ENCODE peak calls at places on chromosomes 1 and 21, in eight cellular contexts. W, Z, O, K, F, M, J and E are unnamed samples.

GRCh38 chr1:93738075-93738622 is 56.5 kb upstream of the BCAR3 start:
- DNase-seq in W (no peak), Z (no peak), O (no peak), K (peak), F (no peak), M (no peak), J (peak), E (no peak)

GRCh38 chr1:231734417-231734816 is 107.8 kb downstream of the DISC1 start:
- DNase-seq in W (no peak), Z (no peak), O (no peak), K (no peak), F (no peak), M (no peak), J (no peak), E (no peak)

GRCh38 chr1:117433943-117434342 is 66.7 kb downstream of the MAN1A2 start:
- DNase-seq in W (no peak), Z (no peak), O (no peak), K (no peak), F (no peak), M (no peak), J (no peak), E (no peak)

GRCh38 chr1:203480525-203481084 is 5.0 kb downstream of the PRELP start:
- DNase-seq in W (peak), Z (peak), O (no peak), K (peak), F (peak), M (no peak), J (peak), E (peak)

GRCh38 chr21:18041012-18041411 is 203.6 kb upstream of the CHODL start:
- DNase-seq in W (peak), Z (no peak), O (no peak), K (no peak), F (no peak), M (no peak), J (no peak), E (peak)

GRCh38 chr21:46202592-46203202 is 18.4 kb upstream of the SPATC1L start:
- DNase-seq in W (no peak), Z (no peak), O (no peak), K (no peak), F (no peak), M (no peak), J (no peak), E (no peak)

GRCh38 chr1:189429610-189430009 is 1048.1 kb downstream of the BRINP3 start:
- DNase-seq in W (peak), Z (peak), O (no peak), K (peak), F (no peak), M (no peak), J (no peak), E (no peak)

GRCh38 chr1:94597701-94598100 is 56.1 kb upstream of the F3 start:
- DNase-seq in W (peak), Z (peak), O (no peak), K (no peak), F (no peak), M (no peak), J (no peak), E (no peak)

GRCh38 chr1:1411626-1412025 is 4.5 kb upstream of the MRPL20 start:
- DNase-seq in W (no peak), Z (no peak), O (no peak), K (no peak), F (no peak), M (no peak), J (no peak), E (no peak)

GRCh38 chr21:31288191-31288590 is 55.9 kb downstream of the TIAM1 start:
- DNase-seq in W (no peak), Z (no peak), O (no peak), K (no peak), F (no peak), M (no peak), J (no peak), E (no peak)

GRCh38 chr1:171513743-171514142 is 28.4 kb downstream of the PRRC2C start:
- DNase-seq in W (no peak), Z (no peak), O (no peak), K (no peak), F (no peak), M (no peak), J (no peak), E (no peak)

GRCh38 chr1:152029144-152029936 is 7.5 kb downstream of the S100A11 start:
- DNase-seq in W (no peak), Z (no peak), O (no peak), K (no peak), F (no peak), M (no peak), J (no peak), E (no peak)

GRCh38 chr1:153832293-153832692 is 57.1 kb downstream of the SLC27A3 start:
- DNase-seq in W (no peak), Z (no peak), O (no peak), K (no peak), F (no peak), M (no peak), J (no peak), E (no peak)

GRCh38 chr1:191290441-191290840 is 812.8 kb upstream of the BRINP3 start:
- DNase-seq in W (no peak), Z (no peak), O (no peak), K (no peak), F (no peak), M (no peak), J (no peak), E (peak)

GRCh38 chr1:21255284-21255942 is 34.9 kb downstream of the ECE1 start:
- DNase-seq in W (peak), Z (peak), O (peak), K (peak), F (peak), M (peak), J (peak), E (peak)

GRCh38 chr1:183443025-183443424 is 24.8 kb upstream of the NMNAT2 start:
- DNase-seq in W (no peak), Z (no peak), O (no peak), K (no peak), F (no peak), M (no peak), J (no peak), E (no peak)

GRCh38 chr1:4593106-4593505 is 61.3 kb upstream of the AJAP1 start:
- DNase-seq in W (no peak), Z (no peak), O (no peak), K (no peak), F (no peak), M (no peak), J (no peak), E (no peak)

GRCh38 chr1:39214021-39214713 is 9.7 kb downstream of the MACF1 start:
- DNase-seq in W (peak), Z (no peak), O (no peak), K (no peak), F (no peak), M (no peak), J (peak), E (peak)

GRCh38 chr1:200154069-200154767 is 126.7 kb downstream of the NR5A2 start:
- DNase-seq in W (no peak), Z (peak), O (peak), K (no peak), F (peak), M (no peak), J (no peak), E (no peak)

GRCh38 chr1:194537521-194537920 is 1351.1 kb upstream of the B3GALT2 start:
- DNase-seq in W (no peak), Z (no peak), O (no peak), K (no peak), F (no peak), M (no peak), J (no peak), E (no peak)

GRCh38 chr21:46127239-46128105 is 27.9 kb downstream of the FTCD start:
- DNase-seq in W (peak), Z (no peak), O (no peak), K (no peak), F (no peak), M (peak), J (no peak), E (peak)

GRCh38 chr1:163747855-163748254 is 426.1 kb downstream of the NUF2 start:
- DNase-seq in W (no peak), Z (no peak), O (no peak), K (no peak), F (no peak), M (no peak), J (no peak), E (no peak)

GRCh38 chr1:156623946-156624813 is 5.0 kb downstream of the HAPLN2 start:
- DNase-seq in W (peak), Z (no peak), O (no peak), K (peak), F (no peak), M (no peak), J (peak), E (peak)

GRCh38 chr1:224632381-224632871 is 16.3 kb downstream of the CNIH3 start:
- DNase-seq in W (no peak), Z (no peak), O (no peak), K (no peak), F (no peak), M (no peak), J (peak), E (no peak)

GRCh38 chr1:86705633-86705985 is 1.2 kb downstream of the SH3GLB1 start:
- DNase-seq in W (no peak), Z (no peak), O (no peak), K (no peak), F (no peak), M (no peak), J (no peak), E (no peak)

GRCh38 chr1:89733748-89734147 is 87.1 kb upstream of the LRRC8D start:
- DNase-seq in W (no peak), Z (no peak), O (no peak), K (no peak), F (no peak), M (no peak), J (no peak), E (no peak)

GRCh38 chr1:15684042-15684461 is at the start of gene PLEKHM2:
- DNase-seq in W (peak), Z (no peak), O (peak), K (peak), F (no peak), M (no peak), J (no peak), E (peak)

GRCh38 chr21:39647476-39647875 is 34.7 kb downstream of the B3GALT5 start:
- DNase-seq in W (peak), Z (no peak), O (no peak), K (no peak), F (no peak), M (no peak), J (peak), E (no peak)

GRCh38 chr1:54221867-54222484 is 22.0 kb downstream of the MRPL37 start:
- DNase-seq in W (peak), Z (no peak), O (no peak), K (no peak), F (no peak), M (no peak), J (no peak), E (no peak)

GRCh38 chr1:201318504-201319340 is 35.4 kb downstream of the PKP1 start:
- DNase-seq in W (no peak), Z (no peak), O (no peak), K (no peak), F (no peak), M (no peak), J (no peak), E (no peak)

GRCh38 chr1:24382165-24382577 is 31.4 kb downstream of the STPG1 start:
- DNase-seq in W (no peak), Z (no peak), O (no peak), K (no peak), F (no peak), M (peak), J (no peak), E (no peak)

GRCh38 chr1:227445092-227445674 is 118.2 kb upstream of the ZNF678 start:
- DNase-seq in W (no peak), Z (no peak), O (no peak), K (no peak), F (no peak), M (no peak), J (no peak), E (no peak)

GRCh38 chr1:186057086-186057485 is 318.0 kb downstream of the TPR start:
- DNase-seq in W (no peak), Z (no peak), O (no peak), K (no peak), F (no peak), M (no peak), J (no peak), E (no peak)

GRCh38 chr1:68442822-68443556 is 6.8 kb downstream of the RPE65 start:
- DNase-seq in W (peak), Z (peak), O (no peak), K (peak), F (no peak), M (no peak), J (peak), E (peak)

GRCh38 chr1:189192741-189193140 is 1284.9 kb downstream of the BRINP3 start:
- DNase-seq in W (no peak), Z (no peak), O (no peak), K (no peak), F (no peak), M (no peak), J (no peak), E (no peak)

GRCh38 chr1:33007190-33008050 is 29.3 kb downstream of the AK2 start:
- DNase-seq in W (peak), Z (no peak), O (no peak), K (peak), F (no peak), M (no peak), J (peak), E (peak)

GRCh38 chr1:229296541-229296941 is 25.6 kb downstream of the RAB4A start:
- DNase-seq in W (no peak), Z (no peak), O (no peak), K (no peak), F (no peak), M (no peak), J (no peak), E (no peak)

GRCh38 chr1:64950284-64950809 is 16.0 kb downstream of the JAK1 start:
- DNase-seq in W (no peak), Z (no peak), O (no peak), K (no peak), F (no peak), M (no peak), J (no peak), E (no peak)

GRCh38 chr1:244370060-244370637 is 81.6 kb downstream of the ADSS2 start:
- DNase-seq in W (no peak), Z (no peak), O (no peak), K (no peak), F (no peak), M (no peak), J (no peak), E (no peak)
- H3K27ac ChIP-seq in W (no peak), Z (no peak), O (no peak), K (no peak), F (no peak), M (peak), J (no peak), E (no peak)

GRCh38 chr1:205256956-205257615 is 29.3 kb downstream of the TMCC2 start:
- DNase-seq in W (no peak), Z (no peak), O (no peak), K (no peak), F (no peak), M (no peak), J (no peak), E (peak)
- H3K27ac ChIP-seq in W (no peak), Z (no peak), O (no peak), K (no peak), F (no peak), M (no peak), J (no peak), E (peak)

GRCh38 chr1:174743654-174744561 is 255.8 kb upstream of the CACYBP start:
- DNase-seq in W (no peak), Z (peak), O (no peak), K (peak), F (no peak), M (no peak), J (peak), E (no peak)

GRCh38 chr1:174744886-174745285 is 254.9 kb upstream of the CACYBP start:
- DNase-seq in W (no peak), Z (no peak), O (no peak), K (no peak), F (no peak), M (no peak), J (no peak), E (no peak)

GRCh38 chr1:174748603-174749002 is 251.1 kb upstream of the CACYBP start:
- DNase-seq in W (no peak), Z (no peak), O (no peak), K (no peak), F (no peak), M (no peak), J (no peak), E (no peak)

GRCh38 chr1:174747613-174748012 is 252.1 kb upstream of the CACYBP start:
- DNase-seq in W (no peak), Z (no peak), O (no peak), K (no peak), F (no peak), M (no peak), J (no peak), E (no peak)

DNA sequence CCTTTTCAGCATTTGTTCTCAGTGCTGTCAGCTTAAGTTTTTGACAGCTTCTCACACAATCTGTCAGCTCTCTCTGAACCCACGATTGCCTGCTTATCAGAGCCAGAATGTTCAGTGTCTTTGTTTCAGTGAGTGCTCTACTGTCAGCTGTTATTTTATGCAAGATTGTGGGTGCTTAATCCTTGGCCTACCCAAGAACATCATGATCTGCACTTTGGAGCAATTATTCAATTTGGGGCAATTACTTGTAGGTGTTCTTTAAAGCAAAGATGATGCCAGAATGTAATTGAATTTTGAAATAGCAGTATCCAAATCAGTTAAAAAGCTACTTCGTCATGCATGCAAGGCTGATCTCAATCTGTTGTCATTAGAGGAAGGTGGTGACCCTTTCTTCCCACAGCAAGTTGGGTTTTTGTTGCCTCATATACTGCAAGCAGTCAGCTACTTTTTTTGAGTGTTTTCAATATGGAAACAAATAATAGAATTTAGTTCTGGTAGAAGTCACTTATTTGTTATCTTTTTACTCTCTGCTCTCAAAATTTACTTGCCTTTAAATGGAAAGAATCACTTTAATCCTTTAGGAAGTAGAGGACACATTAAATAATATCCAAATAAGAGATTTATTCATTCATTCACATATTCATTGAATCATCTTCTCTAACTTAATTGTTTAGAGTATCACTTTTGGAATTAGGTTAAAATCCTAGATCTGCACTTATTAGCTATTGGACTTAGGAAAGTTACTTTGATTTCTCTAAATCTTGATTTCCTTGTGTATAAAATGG is 253.5 kb upstream of the CACYBP start:
- DNase-seq in W (no peak), Z (no peak), O (no peak), K (no peak), F (no peak), M (no peak), J (no peak), E (no peak)
- H3K27ac ChIP-seq in W (no peak), Z (no peak), O (no peak), K (no peak), F (no peak), M (no peak), J (no peak), E (peak)

GRCh38 chr1:31939484-31940329 is 1.5 kb upstream of the PTP4A2 start:
- DNase-seq in W (peak), Z (peak), O (peak), K (peak), F (peak), M (no peak), J (peak), E (peak)
- H3K27ac ChIP-seq in W (no peak), Z (peak), O (peak), K (peak), F (peak), M (peak), J (no peak), E (peak)

DNA sequence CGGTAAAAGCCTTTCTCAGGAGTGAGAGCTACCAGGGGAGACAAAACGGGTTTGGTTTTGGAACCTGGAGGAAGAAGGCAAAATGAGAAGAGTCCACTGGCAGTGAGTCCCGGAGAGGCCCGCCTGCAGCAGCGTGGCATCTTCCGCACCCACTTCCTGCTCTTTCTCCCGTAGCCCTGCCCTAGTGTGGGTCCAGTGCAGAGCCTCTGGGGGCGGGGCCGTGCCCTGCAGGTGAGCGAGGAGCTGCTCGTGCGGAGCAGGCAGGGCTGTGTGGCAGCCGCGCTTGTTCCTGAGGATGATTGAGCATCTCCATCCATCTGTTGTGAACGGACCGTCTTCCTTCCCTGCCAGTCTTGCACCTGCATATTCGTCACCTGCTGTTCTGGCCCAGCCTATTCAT is 66.5 kb downstream of the PEX14 start:
- DNase-seq in W (peak), Z (no peak), O (no peak), K (no peak), F (no peak), M (no peak), J (no peak), E (no peak)
- H3K27ac ChIP-seq in W (peak), Z (no peak), O (no peak), K (no peak), F (no peak), M (no peak), J (no peak), E (no peak)

DNA sequence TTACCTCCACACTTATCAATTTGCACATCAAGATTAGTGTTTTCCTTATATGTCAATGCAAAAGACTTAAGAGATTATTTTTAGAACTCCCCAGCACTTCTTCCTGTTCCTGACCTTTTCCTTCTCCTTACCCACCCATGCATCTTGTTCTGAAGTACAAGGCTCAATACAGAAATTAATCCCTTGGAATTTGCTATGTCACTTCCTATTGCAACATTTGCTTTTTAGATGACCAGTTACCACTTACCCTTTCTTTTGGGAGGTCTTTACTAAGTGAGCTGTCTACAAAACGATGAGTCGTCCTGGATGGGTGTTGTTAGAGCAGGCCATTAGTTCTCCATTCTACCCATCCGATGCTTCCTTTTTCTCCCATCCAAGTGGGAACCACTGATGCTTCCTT is 221.2 kb downstream of the FMN2 start:
- DNase-seq in W (no peak), Z (peak), O (no peak), K (peak), F (no peak), M (no peak), J (peak), E (no peak)
- H3K27ac ChIP-seq in W (no peak), Z (no peak), O (no peak), K (peak), F (no peak), M (no peak), J (peak), E (no peak)

DNA sequence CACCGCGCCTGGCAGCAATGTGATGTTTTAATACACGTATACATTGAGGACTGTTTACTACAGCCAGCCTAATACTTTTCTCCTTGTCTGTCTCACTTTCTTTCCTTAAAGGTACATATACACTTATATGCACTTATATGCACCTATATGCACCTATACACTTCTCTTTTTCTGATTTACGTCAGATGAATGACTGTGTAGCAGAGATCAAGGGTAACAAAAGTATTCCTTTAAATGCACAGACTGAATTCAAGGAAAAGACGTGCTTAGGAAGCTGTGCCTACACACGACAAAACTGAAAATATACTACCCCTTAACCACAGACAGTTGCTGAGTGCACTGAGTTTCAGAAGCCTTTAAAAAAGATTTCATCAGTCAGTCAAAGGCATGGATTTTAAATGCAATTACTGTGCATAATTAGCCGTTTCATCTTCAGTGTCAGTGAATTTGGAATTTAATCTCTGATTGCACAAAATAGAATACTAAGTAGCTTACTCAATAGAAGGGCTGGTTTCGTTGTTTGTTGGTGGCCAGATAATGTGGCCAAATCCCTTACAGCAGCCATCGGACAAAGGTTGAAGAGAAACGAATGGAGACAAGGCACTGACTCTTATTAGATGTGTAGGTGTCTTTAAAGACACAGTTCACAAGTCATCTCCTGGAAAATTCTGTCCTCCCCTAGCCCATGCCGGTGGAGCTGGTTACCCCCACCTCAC is 38.3 kb upstream of the TARBP1 start:
- DNase-seq in W (no peak), Z (no peak), O (no peak), K (no peak), F (no peak), M (no peak), J (no peak), E (no peak)
- H3K27ac ChIP-seq in W (no peak), Z (peak), O (no peak), K (no peak), F (no peak), M (no peak), J (no peak), E (no peak)

GRCh38 chr1:115138973-115139372 is 49.7 kb upstream of the TSPAN2 start:
- DNase-seq in W (peak), Z (peak), O (peak), K (peak), F (peak), M (peak), J (peak), E (peak)
- H3K27ac ChIP-seq in W (no peak), Z (no peak), O (no peak), K (peak), F (no peak), M (no peak), J (peak), E (peak)